ENCODE peak calls at places on chromosomes 6 and 20, in six cellular contexts. X is breast epithelium, C is HCT116, I is sigmoid colon, V is adrenal gland, H is NB4. L is an unnamed sample.

GRCh38 chr6:159254186-159254585 is 85.0 kb downstream of the FNDC1 start:
- DNase-seq in H (no peak), X (no peak), C (no peak), V (no peak), I (no peak), L (no peak)

GRCh38 chr20:48769111-48769879 is 58.5 kb downstream of the PREX1 start:
- DNase-seq in H (peak; percentile 92), C (no peak), V (no peak), X (no peak), I (no peak), L (no peak)

GRCh38 chr6:7161253-7161623 is 53.5 kb downstream of the RREB1 start:
- DNase-seq in I (no peak), X (no peak), V (no peak), H (no peak), C (no peak), L (no peak)

GRCh38 chr6:117326396-117326795 is 61.0 kb downstream of the VGLL2 start:
- DNase-seq in H (no peak), C (no peak), V (no peak), I (no peak), X (no peak), L (no peak)

GRCh38 chr20:47125553-47126373 is 230.7 kb downstream of the ZMYND8 start:
- DNase-seq in V (no peak), X (peak; percentile 70), H (peak; percentile 15), C (no peak), I (no peak), L (no peak)

GRCh38 chr6:20691185-20691584 is 156.9 kb downstream of the CDKAL1 start:
- DNase-seq in C (no peak), X (no peak), V (no peak), I (no peak), H (no peak), L (no peak)

GRCh38 chr6:166955865-166956443 is 396 bp downstream of the RNASET2 start:
- DNase-seq in I (no peak), H (peak; percentile 73), V (no peak), C (no peak), X (no peak), L (no peak)

GRCh38 chr6:52650946-52651345 is 20.0 kb upstream of the TMEM14A start:
- DNase-seq in I (no peak), C (no peak), V (no peak), X (no peak), H (peak; percentile 69), L (no peak)

GRCh38 chr6:55953384-55953783 is 78.0 kb upstream of the BMP5 start:
- DNase-seq in V (no peak), H (peak; percentile 36), C (peak; percentile 15), I (no peak), X (no peak), L (no peak)

GRCh38 chr6:137020771-137021170 is 24.0 kb downstream of the IL20RA start:
- DNase-seq in X (no peak), H (no peak), C (no peak), I (no peak), V (no peak), L (no peak)

GRCh38 chr6:48691420-48691819 is 580.4 kb upstream of the PTCHD4 start:
- DNase-seq in I (no peak), C (no peak), H (no peak), X (no peak), V (no peak), L (no peak)

GRCh38 chr6:53593001-53593488 is 48.1 kb upstream of the GCLC start:
- DNase-seq in I (no peak), H (peak; percentile 54), X (no peak), C (no peak), V (no peak), L (no peak)

GRCh38 chr6:112116215-112116614 is 28.8 kb downstream of the FAM229B start:
- DNase-seq in I (no peak), H (no peak), X (no peak), V (no peak), C (no peak), L (no peak)

GRCh38 chr6:75210885-75211739 is 5.3 kb upstream of the COL12A1 start:
- DNase-seq in V (no peak), X (no peak), C (no peak), H (peak; percentile 69), I (no peak), L (no peak)

DNA sequence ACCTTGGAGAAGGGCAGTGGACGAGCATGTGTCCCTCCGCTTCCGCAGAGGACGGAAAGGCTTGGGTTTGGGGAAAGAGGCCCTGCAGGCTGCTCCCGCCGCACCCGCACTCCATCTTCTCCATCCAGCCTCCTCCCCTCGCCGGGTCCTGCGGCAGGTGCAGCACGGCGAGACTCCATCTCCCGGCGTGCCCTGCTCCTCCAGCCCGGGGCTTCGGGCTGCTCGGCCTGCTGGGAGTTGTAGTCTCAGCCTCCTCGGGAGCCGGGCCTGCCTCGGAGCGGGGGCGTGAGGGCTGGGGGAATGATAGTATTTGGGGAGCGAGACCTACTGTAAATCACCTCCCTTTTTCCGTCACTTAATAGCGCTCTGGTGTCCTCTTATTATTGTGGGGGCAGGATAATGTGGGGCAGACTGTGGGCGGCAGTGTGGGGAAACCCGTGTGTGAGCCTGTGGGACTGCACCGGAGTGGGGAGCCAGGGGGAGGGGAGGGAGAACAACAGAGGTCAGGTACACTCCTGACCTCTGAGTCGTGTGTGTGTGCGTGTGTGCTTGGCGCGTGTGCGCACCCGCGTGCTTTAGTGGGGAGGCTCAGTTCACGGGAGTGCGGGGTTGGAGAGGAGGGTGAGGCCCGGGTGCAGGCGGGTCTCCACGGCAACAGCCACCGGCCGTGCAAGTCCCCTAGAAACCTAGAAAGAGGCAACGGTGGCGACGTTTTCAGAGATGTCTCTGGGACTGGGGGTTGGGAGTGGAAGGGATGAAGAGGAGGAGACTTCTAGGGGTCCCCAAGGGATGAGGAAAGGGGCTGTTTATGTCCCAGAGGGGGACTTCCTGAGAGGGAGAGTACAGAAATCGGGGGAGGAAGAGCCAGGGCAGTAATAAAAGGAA is 4.1 kb downstream of the TTBK1 start:
- DNase-seq in C (peak; percentile 24), X (peak; percentile 36), H (no peak), V (peak; percentile 86), I (peak; percentile 82), L (peak; percentile 100)
- TF ChIP-seq POLR2A in C (no peak), X (no peak), H (no peak), V (no peak), I (no peak), L (no peak)

GRCh38 chr6:41779336-41779735 is 364 bp downstream of the FRS3 start:
- DNase-seq in H (no peak), V (no peak), I (no peak), X (no peak), C (no peak), L (no peak)

GRCh38 chr6:41778895-41779294 is 805 bp downstream of the FRS3 start:
- DNase-seq in X (no peak), I (no peak), H (no peak), C (no peak), V (no peak), L (no peak)

GRCh38 chr6:41780623-41781301 is at the start of gene PRICKLE4:
- DNase-seq in I (peak; percentile 72), C (no peak), X (no peak), V (peak; percentile 75), H (peak; percentile 33), L (no peak)

GRCh38 chr6:41781302-41781711 is 725 bp downstream of the PRICKLE4 start:
- DNase-seq in H (no peak), C (no peak), I (no peak), X (no peak), V (no peak), L (no peak)

DNA sequence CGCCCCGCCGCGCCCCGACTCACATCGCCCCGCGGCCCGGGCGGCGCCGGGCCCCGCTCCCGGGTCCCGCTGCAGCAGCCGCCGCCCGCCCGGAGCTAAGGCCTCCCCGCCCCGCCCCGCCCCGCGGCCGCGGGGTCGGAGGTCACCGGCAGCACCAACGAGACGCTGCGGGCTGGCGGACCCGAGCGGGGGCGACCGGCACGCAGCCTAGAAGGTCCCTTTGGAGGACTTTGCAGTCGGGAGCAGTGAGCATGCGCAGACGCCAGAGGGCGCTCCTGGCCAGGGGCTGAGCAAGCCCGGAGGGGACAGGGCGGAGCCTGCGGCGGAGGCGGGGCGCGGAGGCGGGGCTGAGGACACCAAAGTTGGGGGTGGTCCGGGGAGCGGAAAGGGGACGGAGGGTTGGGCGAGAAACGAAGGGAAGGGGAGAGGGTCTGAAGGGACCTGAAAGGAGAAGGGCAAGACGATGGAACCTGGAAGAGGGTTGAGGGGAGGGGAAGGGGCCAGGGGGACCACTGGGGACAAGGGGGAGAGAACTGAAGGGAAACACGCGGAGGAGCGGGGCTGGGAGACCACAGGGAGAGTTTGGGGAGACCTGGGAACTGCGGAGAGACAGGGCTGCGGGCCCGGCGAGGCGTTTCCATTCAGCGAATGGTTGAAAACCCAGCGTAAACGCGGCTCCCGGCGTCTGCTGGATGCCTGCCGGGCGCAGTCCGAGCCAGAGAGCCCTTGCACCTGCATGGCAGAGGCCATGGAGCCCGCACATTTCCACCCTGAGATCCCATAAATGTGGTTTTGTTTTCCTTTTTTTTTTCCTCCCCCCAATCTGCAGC is at the start of gene FRS3:
- DNase-seq in V (peak; percentile 99), X (peak; percentile 92), C (peak; percentile 90), I (peak; percentile 99), H (peak; percentile 97), L (peak; percentile 98)
- TF ChIP-seq POLR2A in V (no peak), X (no peak), C (no peak), I (no peak), H (peak; percentile 41), L (no peak)

GRCh38 chr6:43060034-43060754 is 763 bp downstream of the KLC4 start:
- DNase-seq in H (no peak), X (no peak), C (no peak), I (no peak), V (no peak), L (no peak)
- TF ChIP-seq POLR2A in H (no peak), X (no peak), C (no peak), I (peak; percentile 55), V (no peak), L (no peak)

GRCh38 chr6:16240618-16241320 is 2.4 kb downstream of the GMPR start:
- DNase-seq in V (no peak), H (no peak), I (no peak), X (no peak), C (no peak), L (no peak)
- TF ChIP-seq POLR2A in V (no peak), H (no peak), I (no peak), X (no peak), C (no peak), L (no peak)